ENCODE peak calls at places on chromosome 4, in six cellular contexts. K is uterus, F is NT2/D1, I is Panc1, B is A673, G is GM23248. M is an unnamed sample.
A peak's percentile ranks its signal among the peaks of the same experiment; 100 is the strongest.

GRCh38 chr4:119082661-119083060 is 53.0 kb upstream of the MYOZ2 start:
- DNase-seq in K (no peak), F (no peak), I (no peak), B (no peak), G (no peak), M (no peak)

GRCh38 chr4:118743867-118744266 is 58.7 kb downstream of the METTL14 start:
- DNase-seq in K (no peak), F (no peak), I (no peak), B (no peak), G (peak; percentile 82), M (no peak)

GRCh38 chr4:125266901-125267601 is 47.7 kb upstream of the FAT4 start:
- DNase-seq in K (no peak), F (no peak), I (no peak), B (no peak), G (peak; percentile 84), M (no peak)

GRCh38 chr4:65311120-65311519 is 359.2 kb downstream of the EPHA5 start:
- DNase-seq in K (no peak), F (no peak), I (no peak), B (no peak), G (no peak), M (no peak)

GRCh38 chr4:22416403-22416802 is 99.5 kb downstream of the ADGRA3 start:
- DNase-seq in K (no peak), F (no peak), I (no peak), B (no peak), G (no peak), M (no peak)

GRCh38 chr4:30718889-30719252 is 1.3 kb upstream of the PCDH7 start:
- DNase-seq in K (peak; percentile 13), F (no peak), I (no peak), B (peak; percentile 65), G (peak; percentile 17), M (no peak)

GRCh38 chr4:159248383-159249178 is 145.7 kb downstream of the RAPGEF2 start:
- DNase-seq in K (no peak), F (no peak), I (no peak), B (peak; percentile 86), G (peak; percentile 83), M (no peak)

GRCh38 chr4:43411226-43411625 is 518.7 kb downstream of the GRXCR1 start:
- DNase-seq in K (no peak), F (no peak), I (no peak), B (no peak), G (peak; percentile 0), M (no peak)

GRCh38 chr4:36283912-36284465 is 2.6 kb downstream of the DTHD1 start:
- DNase-seq in K (no peak), F (no peak), I (no peak), B (no peak), G (no peak), M (no peak)

GRCh38 chr4:132062611-132063239 is 1086.4 kb upstream of the PCDH10 start:
- DNase-seq in K (no peak), F (no peak), I (no peak), B (no peak), G (no peak), M (no peak)

GRCh38 chr4:111854494-111855087 is 290.7 kb upstream of the FAM241A start:
- DNase-seq in K (peak; percentile 39), F (peak; percentile 15), I (peak; percentile 8), B (peak; percentile 48), G (peak; percentile 74), M (no peak)

GRCh38 chr4:15765910-15766703 is 12.0 kb upstream of the CD38 start:
- DNase-seq in K (no peak), F (no peak), I (no peak), B (no peak), G (no peak), M (no peak)

GRCh38 chr4:151198748-151199147 is 78.2 kb upstream of the PRSS48 start:
- DNase-seq in K (no peak), F (no peak), I (no peak), B (no peak), G (peak; percentile 56), M (no peak)

GRCh38 chr4:38163216-38164006 is 203.2 kb downstream of the PTTG2 start:
- DNase-seq in K (no peak), F (no peak), I (no peak), B (no peak), G (peak; percentile 90), M (no peak)

GRCh38 chr4:52103314-52103713 is 52.2 kb downstream of the SPATA18 start:
- DNase-seq in K (no peak), F (peak; percentile 13), I (peak; percentile 18), B (peak; percentile 57), G (peak; percentile 56), M (peak; percentile 13)

GRCh38 chr4:168273838-168274237 is 44.7 kb downstream of the DDX60 start:
- DNase-seq in K (no peak), F (no peak), I (no peak), B (no peak), G (no peak), M (no peak)

GRCh38 chr4:141074098-141074878 is 59.0 kb downstream of the RNF150 start:
- DNase-seq in K (no peak), F (no peak), I (no peak), B (no peak), G (no peak), M (no peak)

DNA sequence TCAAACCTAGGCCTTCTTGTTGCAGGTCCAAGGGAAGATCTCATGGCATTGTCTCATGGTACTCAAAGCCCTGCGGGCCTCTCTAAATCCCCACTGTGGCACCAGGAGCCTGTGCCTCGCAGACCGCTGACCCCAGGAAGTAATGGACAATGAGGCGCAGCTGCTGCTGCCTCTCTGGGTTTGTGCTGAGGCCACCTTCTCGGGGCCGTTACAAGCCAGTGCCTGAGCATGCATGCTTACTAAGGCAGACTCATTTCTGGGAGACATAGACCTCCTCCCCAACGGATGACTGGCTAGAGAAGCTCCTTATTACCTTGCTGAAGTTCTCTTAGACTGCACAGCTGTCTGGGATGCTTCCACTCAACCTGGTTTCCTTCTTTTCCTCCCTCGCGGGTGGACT is 1.3 kb downstream of the BDH2 start:
- DNase-seq in K (no peak), F (no peak), I (no peak), B (no peak), G (peak; percentile 46), M (no peak)
- H3K4me3 ChIP-seq in K (peak overlapping the region; percentile 43), F (no peak overlapping the region), I (no peak overlapping the region), B (no peak overlapping the region), G (peak overlapping the region; percentile 87), M (no peak overlapping the region)

DNA sequence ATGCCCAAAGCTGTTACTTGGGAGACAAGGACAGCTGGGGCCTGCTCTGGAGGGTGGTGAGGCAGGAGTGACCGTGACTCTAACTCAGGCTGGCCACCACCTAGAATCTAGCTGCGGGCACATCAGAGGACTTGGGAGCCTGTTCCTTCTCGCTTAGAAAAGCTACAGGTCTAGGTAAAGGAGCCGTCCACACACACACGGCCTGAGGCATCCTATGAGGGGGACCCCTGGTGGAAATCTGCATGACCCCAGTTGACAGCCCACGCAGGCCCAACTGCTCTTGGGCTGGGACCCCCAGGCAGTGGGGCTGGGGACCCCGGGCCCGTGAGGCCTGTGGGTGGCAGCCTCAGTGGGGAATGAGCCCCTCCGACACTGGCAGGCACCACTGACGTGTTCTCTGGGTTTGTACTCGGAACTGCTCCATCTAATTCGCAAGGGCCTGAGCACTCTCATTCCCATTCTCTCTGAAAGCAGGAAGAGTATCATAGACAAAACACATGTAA is 75.6 kb downstream of the ACOX3 start:
- DNase-seq in K (no peak), F (no peak), I (no peak), B (no peak), G (no peak), M (no peak)
- H3K4me1 ChIP-seq in K (no peaks in the 10 kb centered on the region), F (peaks cover 4% of the 10 kb centered on the region), I (no peaks in the 10 kb centered on the region), B (no peaks in the 10 kb centered on the region), G (no peaks in the 10 kb centered on the region), M (no peaks in the 10 kb centered on the region)

GRCh38 chr4:89000392-89000791 is 56.6 kb downstream of the FAM13A start:
- DNase-seq in K (no peak), F (no peak), I (no peak), B (no peak), G (no peak), M (no peak)

GRCh38 chr4:89000844-89001360 is 56.1 kb downstream of the FAM13A start:
- DNase-seq in K (no peak), F (no peak), I (no peak), B (peak; percentile 64), G (peak; percentile 37), M (no peak)

GRCh38 chr4:88999392-88999791 is 57.6 kb downstream of the FAM13A start:
- DNase-seq in K (no peak), F (no peak), I (no peak), B (no peak), G (no peak), M (no peak)

GRCh38 chr4:88998941-88999340 is 58.0 kb downstream of the FAM13A start:
- DNase-seq in K (no peak), F (no peak), I (no peak), B (no peak), G (no peak), M (no peak)

DNA sequence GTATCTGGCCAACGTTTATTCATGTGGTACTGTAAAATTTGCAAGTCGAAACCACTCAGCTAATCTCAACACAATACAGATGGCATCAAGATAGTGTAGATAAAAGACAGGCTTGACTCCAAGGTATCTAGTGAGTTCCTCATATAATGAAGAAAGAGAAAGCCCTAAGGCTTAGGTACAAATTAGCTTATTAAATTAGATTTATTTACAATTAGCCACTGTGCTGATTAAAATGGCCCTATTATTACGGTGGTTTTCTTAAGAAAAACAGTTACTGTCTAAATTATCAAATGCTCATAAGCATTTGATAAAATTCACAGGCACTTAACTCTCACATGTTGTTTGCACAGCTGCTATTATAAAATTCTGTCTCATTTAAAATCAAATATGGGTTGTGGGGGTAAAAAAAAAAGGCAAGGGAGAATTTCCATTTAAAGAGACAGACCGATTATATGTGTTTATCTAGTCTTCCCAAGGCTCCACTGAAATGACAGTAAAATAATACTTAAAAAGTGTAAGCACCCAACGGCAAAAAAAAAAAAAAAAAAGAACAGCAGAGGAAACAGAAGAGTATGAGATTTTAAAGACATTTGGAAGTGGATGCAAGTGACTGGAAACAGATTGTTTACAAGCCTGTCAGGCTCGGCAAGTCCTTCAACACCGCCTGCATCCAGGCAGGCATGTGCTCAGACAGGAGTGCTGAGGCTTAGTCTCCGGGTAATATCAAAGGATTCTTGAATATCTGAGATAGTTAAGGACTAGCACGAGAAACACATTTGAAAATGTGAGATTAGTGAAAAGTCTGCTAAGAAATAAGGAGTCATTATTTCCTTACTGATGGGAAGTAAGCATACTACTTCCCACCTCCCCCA is 55.1 kb downstream of the FAM13A start:
- DNase-seq in K (no peak), F (no peak), I (no peak), B (no peak), G (no peak), M (no peak)
- H3K27me3 ChIP-seq in K (no peaks in the 10 kb centered on the region), F (no peaks in the 10 kb centered on the region), I (no peaks in the 10 kb centered on the region), B (no peaks in the 10 kb centered on the region), G (no peaks in the 10 kb centered on the region), M (no peaks in the 10 kb centered on the region)

DNA sequence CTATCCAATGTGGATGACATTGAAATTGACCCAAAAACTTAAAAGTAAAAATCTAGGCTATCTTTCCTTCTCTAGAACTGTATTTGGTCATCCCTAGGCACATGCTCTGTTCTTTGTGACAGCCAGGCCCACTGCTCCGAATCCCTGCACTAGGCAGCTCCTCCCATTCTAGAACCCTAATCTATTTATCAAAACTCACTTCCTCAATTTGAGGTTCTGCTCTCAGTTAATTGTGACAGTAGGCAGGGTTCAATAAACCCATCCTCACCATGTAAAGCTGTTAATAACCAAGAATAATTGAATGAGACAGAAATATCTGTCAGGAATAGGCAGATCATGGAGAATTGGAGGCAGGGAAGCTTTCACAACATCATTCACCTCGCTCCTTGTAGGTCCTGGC is 51.9 kb upstream of the IRF2 start:
- DNase-seq in K (no peak), F (no peak), I (no peak), B (no peak), G (no peak), M (no peak)
- H3K4me3 ChIP-seq in K (no peak overlapping the region), F (no peak overlapping the region), I (no peak overlapping the region), B (no peak overlapping the region), G (no peak overlapping the region), M (no peak overlapping the region)

GRCh38 chr4:26298198-26298950 is 22.4 kb upstream of the RBPJ start:
- DNase-seq in K (no peak), F (no peak), I (no peak), B (peak; percentile 17), G (peak; percentile 86), M (no peak)
- H3K4me1 ChIP-seq in K (no peaks in the 10 kb centered on the region), F (no peaks in the 10 kb centered on the region), I (no peaks in the 10 kb centered on the region), B (no peaks in the 10 kb centered on the region), G (peaks cover 30% of the 10 kb centered on the region), M (no peaks in the 10 kb centered on the region)